ENCODE peak calls at places on chromosomes 1 and 21, in six cellular contexts. P, T, X, H, O and U are unnamed samples. For H3K36me3, the result is how much of the 10 kb centered on the place peaks cover.

GRCh38 chr1:26861286-26861701 is 1.7 kb upstream of the SFN start:
- DNase-seq in P (no peak), T (no peak), X (no peak), H (no peak), O (no peak), U (no peak)

GRCh38 chr1:43314233-43314632 is 13.5 kb downstream of the TIE1 start:
- DNase-seq in P (no peak), T (no peak), X (no peak), H (no peak), O (no peak), U (no peak)

GRCh38 chr1:109395602-109396512 is 1.9 kb downstream of the SORT1 start:
- DNase-seq in P (no peak), T (no peak), X (no peak), H (no peak), O (no peak), U (no peak)

GRCh38 chr1:8540971-8541370 is 223.1 kb downstream of the SLC45A1 start:
- DNase-seq in P (no peak), T (no peak), X (no peak), H (no peak), O (no peak), U (no peak)

GRCh38 chr1:111618953-111619634 is 495 bp upstream of the RAP1A start:
- DNase-seq in P (peak), T (no peak), X (no peak), H (no peak), O (no peak), U (no peak)

GRCh38 chr21:38293765-38294164 is 37.0 kb downstream of the KCNJ15 start:
- DNase-seq in P (no peak), T (no peak), X (no peak), H (no peak), O (no peak), U (no peak)

GRCh38 chr21:46295996-46296752 is 10.0 kb downstream of the YBEY start:
- DNase-seq in P (peak), T (no peak), X (peak), H (peak), O (peak), U (no peak)

GRCh38 chr1:240093120-240093961 is 1.7 kb downstream of the FMN2 start:
- DNase-seq in P (no peak), T (peak), X (no peak), H (no peak), O (no peak), U (no peak)

GRCh38 chr1:29391362-29391880 is 155.1 kb downstream of the PTPRU start:
- DNase-seq in P (no peak), T (no peak), X (no peak), H (no peak), O (no peak), U (no peak)

GRCh38 chr1:78095618-78096416 is 50.1 kb downstream of the GIPC2 start:
- DNase-seq in P (no peak), T (no peak), X (no peak), H (no peak), O (no peak), U (no peak)

GRCh38 chr1:216114180-216114579 is 309.1 kb downstream of the USH2A start:
- DNase-seq in P (no peak), T (no peak), X (no peak), H (no peak), O (no peak), U (no peak)

GRCh38 chr1:180482425-180483275 is 19.7 kb downstream of the ACBD6 start:
- DNase-seq in P (no peak), T (peak), X (no peak), H (no peak), O (no peak), U (peak)

GRCh38 chr1:230754831-230755230 is 7.6 kb downstream of the CAPN9 start:
- DNase-seq in P (no peak), T (no peak), X (no peak), H (no peak), O (peak), U (peak)

GRCh38 chr21:33541105-33541711 is 709 bp downstream of the GART start:
- DNase-seq in P (peak), T (no peak), X (no peak), H (no peak), O (no peak), U (no peak)

GRCh38 chr1:51744506-51745303 is 127.8 kb downstream of the OSBPL9 start:
- DNase-seq in P (no peak), T (no peak), X (no peak), H (no peak), O (no peak), U (no peak)

GRCh38 chr1:170318141-170318540 is 172.4 kb downstream of the NTMT2 start:
- DNase-seq in P (no peak), T (no peak), X (no peak), H (no peak), O (no peak), U (no peak)

GRCh38 chr1:170321113-170321512 is 175.4 kb downstream of the NTMT2 start:
- DNase-seq in P (no peak), T (no peak), X (no peak), H (no peak), O (no peak), U (no peak)

GRCh38 chr1:170313306-170313705 is 167.5 kb downstream of the NTMT2 start:
- DNase-seq in P (no peak), T (no peak), X (no peak), H (no peak), O (no peak), U (no peak)

GRCh38 chr1:170318736-170319135 is 173.0 kb downstream of the NTMT2 start:
- DNase-seq in P (no peak), T (no peak), X (no peak), H (no peak), O (no peak), U (no peak)

DNA sequence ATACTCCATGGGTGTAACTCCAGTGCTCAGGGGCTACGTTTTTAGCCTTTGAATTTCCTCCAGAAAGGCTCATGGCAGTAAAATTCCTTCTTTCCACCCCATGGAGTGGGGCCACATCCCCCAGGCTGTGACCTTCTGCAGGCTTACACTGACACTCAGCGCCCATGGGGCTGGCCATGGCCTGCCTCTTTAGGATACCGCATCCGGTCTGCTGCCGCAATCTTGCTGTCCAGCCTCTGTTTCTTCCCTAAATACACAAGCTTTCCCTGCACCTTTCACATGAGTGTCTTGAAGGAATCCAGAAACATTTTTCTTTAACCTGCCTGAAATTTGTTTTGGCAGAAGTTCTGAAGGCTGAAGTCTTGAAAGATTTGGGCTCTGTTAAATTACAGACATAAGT is 170.5 kb downstream of the NTMT2 start:
- DNase-seq in P (no peak), T (no peak), X (no peak), H (no peak), O (no peak), U (no peak)
- H3K27ac ChIP-seq in P (no peak), T (no peak), X (no peak), H (no peak), O (no peak), U (no peak)

GRCh38 chr1:154573168-154573510 is 5.6 kb downstream of the CHRNB2 start:
- DNase-seq in P (no peak), T (no peak), X (no peak), H (no peak), O (no peak), U (no peak)

GRCh38 chr1:154577346-154578057 is 9.9 kb downstream of the CHRNB2 start:
- DNase-seq in P (no peak), T (no peak), X (no peak), H (no peak), O (no peak), U (no peak)

GRCh38 chr1:154574715-154575114 is 7.1 kb downstream of the CHRNB2 start:
- DNase-seq in P (no peak), T (no peak), X (no peak), H (no peak), O (no peak), U (no peak)

GRCh38 chr1:154575951-154576566 is 8.5 kb downstream of the CHRNB2 start:
- DNase-seq in P (no peak), T (no peak), X (no peak), H (no peak), O (no peak), U (no peak)

GRCh38 chr1:154575147-154575927 is 7.8 kb downstream of the CHRNB2 start:
- DNase-seq in P (no peak), T (no peak), X (no peak), H (no peak), O (no peak), U (no peak)
- H3K36me3 ChIP-seq in P (under half), T (half or more), X (under half), H (under half), O (under half), U (under half)

GRCh38 chr1:11930571-11931445 is 3.7 kb upstream of the PLOD1 start:
- DNase-seq in P (peak), T (no peak), X (no peak), H (no peak), O (peak), U (no peak)
- H3K27ac ChIP-seq in P (no peak), T (peak), X (peak), H (peak), O (peak), U (no peak)

GRCh38 chr1:226697151-226697575 is 41.9 kb downstream of the ITPKB start:
- DNase-seq in P (no peak), T (no peak), X (no peak), H (no peak), O (no peak), U (no peak)

GRCh38 chr1:226698659-226699058 is 40.4 kb downstream of the ITPKB start:
- DNase-seq in P (no peak), T (no peak), X (no peak), H (no peak), O (no peak), U (no peak)

GRCh38 chr1:226697608-226698544 is 41.2 kb downstream of the ITPKB start:
- DNase-seq in P (no peak), T (no peak), X (no peak), H (no peak), O (no peak), U (peak)

GRCh38 chr1:226695335-226695900 is 43.7 kb downstream of the ITPKB start:
- DNase-seq in P (no peak), T (no peak), X (no peak), H (no peak), O (no peak), U (no peak)

DNA sequence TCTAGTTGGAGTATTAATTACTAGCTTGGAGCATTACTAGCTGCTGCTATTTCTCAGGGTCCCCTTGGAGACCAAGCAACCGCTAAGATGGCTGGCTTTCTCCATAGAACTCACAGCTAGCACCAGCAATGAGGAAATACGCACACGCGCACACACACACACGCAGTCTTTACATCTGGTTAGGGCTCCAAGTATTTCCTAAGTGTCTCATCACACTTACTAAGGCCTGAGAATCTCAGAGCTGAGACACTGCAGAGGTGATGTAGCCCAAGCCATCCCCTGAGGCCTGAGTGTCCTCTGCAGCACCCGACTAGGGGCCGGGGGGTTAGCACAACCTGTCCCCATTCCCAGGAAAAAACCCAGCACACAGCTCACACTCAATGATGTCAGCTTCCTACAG is 42.5 kb downstream of the ITPKB start:
- DNase-seq in P (no peak), T (no peak), X (no peak), H (no peak), O (no peak), U (no peak)
- H3K36me3 ChIP-seq in P (under half), T (under half), X (under half), H (under half), O (under half), U (under half)

DNA sequence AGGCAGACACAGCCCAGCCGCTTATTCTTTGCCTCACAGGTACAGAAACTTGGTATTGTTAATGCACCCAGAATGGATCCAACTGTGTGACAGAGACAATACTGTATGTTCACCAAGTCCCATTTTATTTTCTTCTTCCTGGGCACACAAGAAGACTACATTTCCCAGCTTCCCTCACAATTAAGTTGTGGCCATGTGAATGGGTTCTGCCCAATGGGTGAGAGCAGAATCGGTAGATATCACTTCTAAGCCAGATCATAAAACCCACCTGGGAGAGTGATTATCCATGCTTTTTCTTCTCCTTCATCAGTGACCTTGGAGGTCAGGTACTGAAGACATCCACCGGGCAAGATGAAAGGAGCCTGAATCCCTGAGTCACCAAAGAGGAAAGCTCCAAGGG is 79.0 kb upstream of the GRIK3 start:
- DNase-seq in P (no peak), T (no peak), X (no peak), H (no peak), O (no peak), U (no peak)
- H3K27ac ChIP-seq in P (no peak), T (no peak), X (no peak), H (no peak), O (no peak), U (no peak)

GRCh38 chr1:223754681-223755431 is 42.5 kb downstream of the CAPN2 start:
- DNase-seq in P (no peak), T (no peak), X (no peak), H (no peak), O (no peak), U (no peak)
- H3K36me3 ChIP-seq in P (under half), T (half or more), X (half or more), H (under half), O (half or more), U (under half)

DNA sequence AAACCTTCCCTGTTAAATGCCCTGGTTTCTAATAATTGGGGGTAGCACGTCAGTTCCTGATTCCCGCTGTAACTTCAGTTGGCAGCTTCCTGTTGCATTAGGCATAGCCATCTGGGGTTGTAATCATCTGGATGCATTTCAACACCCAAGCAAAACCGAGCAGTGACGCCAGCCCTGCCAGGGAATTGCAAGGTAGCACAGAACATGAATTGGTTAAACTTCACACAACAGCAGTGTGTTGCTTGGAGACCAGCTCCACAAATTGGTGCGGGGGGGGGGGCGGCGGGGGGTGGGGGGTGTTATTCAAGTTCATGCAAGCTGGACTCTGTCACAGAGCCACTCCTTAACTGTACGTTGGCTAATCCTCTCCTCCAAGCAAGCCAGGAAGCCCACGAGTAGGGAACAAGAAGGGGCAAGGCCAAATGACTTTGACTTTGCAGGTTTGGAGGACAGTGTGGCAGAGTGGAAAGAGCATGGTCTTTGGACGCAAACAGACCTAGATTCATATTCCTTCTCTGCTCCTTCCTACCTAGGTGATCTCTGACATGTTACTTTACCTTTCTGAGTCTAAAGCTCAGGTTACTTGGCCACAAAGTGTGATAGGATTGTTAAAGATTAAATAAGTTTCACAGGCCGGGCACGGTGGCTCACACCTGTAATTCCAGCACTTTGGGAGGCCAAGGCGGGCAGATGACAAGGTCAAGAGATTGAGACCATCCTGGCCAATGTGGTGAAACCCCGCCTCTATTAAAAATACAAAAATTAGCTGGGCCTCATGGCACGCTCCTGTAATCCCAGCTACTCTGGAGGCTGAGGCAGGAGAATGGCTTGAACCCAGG is 4.7 kb downstream of the LAX1 start:
- DNase-seq in P (peak), T (no peak), X (peak), H (peak), O (peak), U (peak)
- H3K27ac ChIP-seq in P (no peak), T (no peak), X (peak), H (peak), O (peak), U (no peak)

GRCh38 chr1:31344503-31344902 is 28.4 kb downstream of the FABP3 start:
- DNase-seq in P (no peak), T (no peak), X (no peak), H (no peak), O (no peak), U (no peak)

GRCh38 chr1:31348449-31348848 is 24.4 kb downstream of the FABP3 start:
- DNase-seq in P (no peak), T (no peak), X (no peak), H (no peak), O (no peak), U (no peak)

DNA sequence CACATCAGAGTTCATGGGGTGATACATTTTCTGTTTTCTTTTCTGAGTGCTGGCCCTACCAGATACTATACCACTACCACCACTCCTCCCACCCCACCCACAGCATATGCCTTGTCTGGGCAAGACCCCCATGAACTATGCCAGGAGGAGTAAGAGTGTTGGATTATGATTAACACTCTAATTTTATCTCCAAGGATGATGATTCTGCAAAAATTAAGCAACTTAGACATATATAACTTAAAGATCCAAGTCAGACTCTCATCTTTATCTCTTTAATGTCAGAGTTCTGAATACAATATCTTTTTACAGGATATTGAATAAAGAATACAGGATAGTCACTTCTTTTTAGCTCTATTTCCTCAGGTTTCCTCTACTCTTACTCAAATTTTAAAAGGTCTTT is 26.0 kb downstream of the FABP3 start:
- DNase-seq in P (no peak), T (no peak), X (no peak), H (no peak), O (no peak), U (no peak)
- H3K36me3 ChIP-seq in P (under half), T (half or more), X (half or more), H (under half), O (half or more), U (under half)

GRCh38 chr1:54453089-54453488 is 46.9 kb upstream of the SSBP3 start:
- DNase-seq in P (no peak), T (no peak), X (no peak), H (no peak), O (no peak), U (no peak)
- H3K27ac ChIP-seq in P (no peak), T (no peak), X (no peak), H (no peak), O (no peak), U (no peak)